ENCODE peak calls at places on chromosomes 1 and 21, in four cellular contexts. L is tibial artery, G is astrocyte of the spinal cord, J is transverse colon. A is an unnamed sample.

GRCh38 chr1:44870096-44870495 is 27.0 kb upstream of the PTCH2 start:
- DNase-seq in J (no peak), L (no peak), G (no peak), A (no peak)

GRCh38 chr1:212518188-212518951 is 85.7 kb downstream of the NENF start:
- DNase-seq in G (peak; percentile 59), J (peak; percentile 86), L (peak; percentile 79), A (peak; percentile 85)

GRCh38 chr1:3030663-3031381 is 9.6 kb downstream of the ACTRT2 start:
- DNase-seq in J (no peak), L (peak; percentile 59), G (no peak), A (no peak)

GRCh38 chr21:42539931-42540343 is 26.3 kb downstream of the SLC37A1 start:
- DNase-seq in L (peak; percentile 58), G (no peak), J (no peak), A (no peak)

GRCh38 chr21:31945576-31945975 is 72.8 kb downstream of the HUNK start:
- DNase-seq in L (no peak), G (peak; percentile 45), J (no peak), A (no peak)

GRCh38 chr21:33047231-33047630 is 21.5 kb downstream of the OLIG2 start:
- DNase-seq in G (peak; percentile 65), J (no peak), L (no peak), A (no peak)

GRCh38 chr1:21397813-21398188 is 42.1 kb upstream of the NBPF3 start:
- DNase-seq in G (no peak), J (peak; percentile 13), L (no peak), A (no peak)

GRCh38 chr1:154327466-154328317 is 2.4 kb downstream of the ATP8B2 start:
- DNase-seq in J (peak; percentile 65), L (no peak), G (no peak), A (no peak)

GRCh38 chr1:197210426-197210825 is 57.6 kb upstream of the CRB1 start:
- DNase-seq in J (no peak), G (no peak), L (no peak), A (no peak)

GRCh38 chr1:5997316-5997715 is 5.1 kb upstream of the NPHP4 start:
- DNase-seq in G (no peak), J (no peak), L (peak; percentile 43), A (no peak)

GRCh38 chr1:151165281-151165737 is 393 bp downstream of the LYSMD1 start:
- DNase-seq in L (no peak), J (peak; percentile 49), G (peak; percentile 45), A (peak; percentile 57)

GRCh38 chr1:89574621-89575020 is 50.0 kb downstream of the LRRC8B start:
- DNase-seq in J (no peak), G (no peak), L (no peak), A (no peak)

GRCh38 chr1:116128669-116129068 is 17.5 kb downstream of the MAB21L3 start:
- DNase-seq in G (no peak), J (no peak), L (no peak), A (no peak)

GRCh38 chr1:240635466-240636256 is 23.7 kb upstream of the GREM2 start:
- DNase-seq in G (no peak), J (no peak), L (no peak), A (no peak)
- TF ChIP-seq CTCF in G (no peak), J (no peak), L (no peak), A (no peak)

GRCh38 chr1:36217667-36218066 is 6.6 kb upstream of the THRAP3 start:
- DNase-seq in J (no peak), L (no peak), G (peak; percentile 50), A (no peak)
- TF ChIP-seq CTCF in J (no peak), L (no peak), G (peak; percentile 45), A (peak; percentile 53)

GRCh38 chr1:211133841-211134669 is at the start of gene KCNH1:
- DNase-seq in G (peak; percentile 83), L (peak; percentile 74), J (peak; percentile 71), A (peak; percentile 67)

GRCh38 chr1:211132681-211133392 is 1.1 kb downstream of the KCNH1 start:
- DNase-seq in J (no peak), G (no peak), L (no peak), A (no peak)

GRCh38 chr1:211133393-211133840 is 531 bp downstream of the KCNH1 start:
- DNase-seq in G (peak; percentile 18), J (no peak), L (no peak), A (no peak)

GRCh38 chr1:211129790-211130189 is 4.2 kb downstream of the KCNH1 start:
- DNase-seq in G (no peak), J (no peak), L (no peak), A (no peak)

GRCh38 chr1:211135342-211135950 is 1.5 kb upstream of the KCNH1 start:
- DNase-seq in J (no peak), G (peak; percentile 75), L (no peak), A (no peak)
- TF ChIP-seq CTCF in J (peak; percentile 48), G (peak; percentile 76), L (peak; percentile 56), A (peak; percentile 69)

GRCh38 chr1:229410692-229411433 is 23.0 kb downstream of the ACTA1 start:
- DNase-seq in L (peak; percentile 89), G (peak; percentile 30), J (peak; percentile 46), A (peak; percentile 70)
- TF ChIP-seq CTCF in L (peak; percentile 18), G (no peak), J (no peak), A (peak; percentile 30)

A was measured in left ventricle myocardium inferior.